ENCODE peak calls at places on chromosomes 4 and X, in seven cellular contexts. U is stomach, J is PC-9, Z is astrocyte of the spinal cord, N is GM06990, M is tibial nerve, A is fibroblast of lung. D is an unnamed sample.

GRCh38 chrX:154059729-154060245 is 37.7 kb downstream of the MECP2 start:
- DNase-seq in M (no peak), U (no peak), Z (no peak), A (no peak), N (no peak), J (no peak), D (no peak)

GRCh38 chr4:23818097-23818648 is 71.7 kb downstream of the PPARGC1A start:
- DNase-seq in A (no peak), Z (no peak), U (no peak), J (no peak), N (no peak), M (no peak), D (no peak)

GRCh38 chr4:26780524-26780923 is 80.1 kb upstream of the STIM2 start:
- DNase-seq in J (no peak), M (no peak), Z (peak), U (no peak), N (peak), A (peak), D (no peak)

GRCh38 chr4:98261291-98262271 is at the start of gene RAP1GDS1:
- DNase-seq in J (peak), Z (peak), A (peak), M (peak), N (no peak), U (peak), D (no peak)

GRCh38 chrX:107454302-107454701 is 4.8 kb downstream of the FRMPD3 start:
- DNase-seq in A (peak), Z (peak), N (no peak), M (no peak), J (peak), U (no peak), D (no peak)

GRCh38 chrX:47502591-47503222 is 19.7 kb upstream of the ZNF41 start:
- DNase-seq in M (no peak), U (no peak), J (no peak), N (no peak), Z (no peak), A (peak), D (no peak)

GRCh38 chr4:184826315-184827266 is 823 bp upstream of the ACSL1 start:
- DNase-seq in M (no peak), A (peak), Z (no peak), N (peak), J (no peak), U (peak), D (no peak)

GRCh38 chr4:91330555-91331137 is 973.1 kb upstream of the GRID2 start:
- DNase-seq in Z (peak), J (no peak), M (no peak), N (no peak), U (no peak), A (peak), D (no peak)

GRCh38 chr4:123327846-123328447 is 68.6 kb upstream of the SPRY1 start:
- DNase-seq in J (no peak), A (peak), U (no peak), Z (peak), M (no peak), N (no peak), D (no peak)

GRCh38 chrX:22395372-22395771 is 122.7 kb downstream of the CBLL2 start:
- DNase-seq in A (peak), N (no peak), U (no peak), M (no peak), Z (peak), J (no peak), D (no peak)

GRCh38 chrX:110173192-110174175 is 144.4 kb downstream of the AMMECR1 start:
- DNase-seq in A (peak), U (peak), Z (no peak), N (no peak), M (no peak), J (peak), D (no peak)

GRCh38 chrX:72308566-72309296 is 3.0 kb upstream of the CITED1 start:
- DNase-seq in M (peak), N (peak), J (peak), Z (peak), U (peak), A (peak), D (no peak)

GRCh38 chr4:38310446-38311043 is 350.3 kb downstream of the PTTG2 start:
- DNase-seq in J (no peak), U (no peak), N (peak), Z (peak), A (peak), M (no peak), D (peak)

GRCh38 chr4:168771251-168771650 is 238.8 kb downstream of the CBR4 start:
- DNase-seq in N (no peak), A (no peak), U (no peak), Z (no peak), M (no peak), J (no peak), D (no peak)

GRCh38 chr4:89001647-89002518 is 55.1 kb downstream of the FAM13A start:
- DNase-seq in M (no peak), U (no peak), J (no peak), Z (no peak), N (no peak), A (no peak), D (no peak)

GRCh38 chrX:7372843-7373525 is 225.0 kb upstream of the PUDP start:
- DNase-seq in A (peak), U (no peak), N (no peak), M (no peak), J (no peak), Z (peak), D (no peak)

GRCh38 chr4:54741161-54741560 is 83.4 kb downstream of the KIT start:
- DNase-seq in N (no peak), Z (no peak), J (no peak), A (no peak), M (no peak), U (no peak), D (no peak)

GRCh38 chr4:24771241-24771640 is 24.1 kb upstream of the SOD3 start:
- DNase-seq in U (no peak), M (no peak), N (no peak), A (peak), J (no peak), Z (peak), D (no peak)

GRCh38 chr4:174181827-174182226 is 101.6 kb downstream of the FBXO8 start:
- DNase-seq in U (no peak), A (no peak), M (no peak), N (no peak), J (no peak), Z (no peak), D (no peak)

GRCh38 chrX:103092942-103093341 is at the start of gene NXF3:
- DNase-seq in J (no peak), U (no peak), M (no peak), N (no peak), Z (no peak), A (no peak), D (no peak)

GRCh38 chr4:10732235-10732975 is 47.8 kb upstream of the CLNK start:
- DNase-seq in J (no peak), Z (peak), N (peak), A (no peak), M (no peak), U (no peak), D (peak)

GRCh38 chrX:23514082-23514481 is 153.2 kb upstream of the PRDX4 start:
- DNase-seq in M (no peak), J (no peak), A (no peak), U (no peak), Z (no peak), N (no peak), D (no peak)

GRCh38 chrX:23513121-23513520 is 154.2 kb upstream of the PRDX4 start:
- DNase-seq in U (no peak), N (no peak), M (no peak), J (no peak), A (no peak), Z (no peak), D (no peak)

GRCh38 chrX:23515028-23515427 is 152.3 kb upstream of the PRDX4 start:
- DNase-seq in Z (no peak), J (peak), M (no peak), U (no peak), A (no peak), N (no peak), D (no peak)

GRCh38 chrX:23509256-23509655 is 158.0 kb upstream of the PRDX4 start:
- DNase-seq in N (no peak), Z (no peak), M (no peak), U (no peak), J (no peak), A (no peak), D (no peak)

DNA sequence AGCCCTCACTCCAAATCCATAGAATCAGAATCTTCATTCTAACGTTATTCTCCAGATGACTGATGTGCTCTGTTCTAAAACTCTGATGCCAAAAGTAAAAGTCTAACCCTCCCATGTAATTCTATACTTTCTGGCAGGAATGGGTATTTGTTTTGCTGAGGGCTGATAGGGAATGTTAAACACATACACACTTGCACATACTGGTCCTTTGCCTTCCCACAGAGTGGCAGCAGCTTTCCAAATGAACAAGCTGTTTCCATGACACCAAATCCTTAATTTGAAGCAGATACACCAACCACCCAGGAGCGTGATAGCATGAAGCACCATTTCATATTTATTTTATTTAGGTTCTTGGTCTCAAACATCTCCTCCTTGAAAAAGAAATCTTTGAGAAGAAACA is 155.5 kb upstream of the PRDX4 start:
- DNase-seq in M (no peak), U (no peak), J (no peak), A (no peak), N (no peak), Z (no peak), D (no peak)
- H3K4me3 ChIP-seq in M (no peak), U (no peak), J (no peak), A (no peak), N (no peak), Z (no peak), D (no peak)

DNA sequence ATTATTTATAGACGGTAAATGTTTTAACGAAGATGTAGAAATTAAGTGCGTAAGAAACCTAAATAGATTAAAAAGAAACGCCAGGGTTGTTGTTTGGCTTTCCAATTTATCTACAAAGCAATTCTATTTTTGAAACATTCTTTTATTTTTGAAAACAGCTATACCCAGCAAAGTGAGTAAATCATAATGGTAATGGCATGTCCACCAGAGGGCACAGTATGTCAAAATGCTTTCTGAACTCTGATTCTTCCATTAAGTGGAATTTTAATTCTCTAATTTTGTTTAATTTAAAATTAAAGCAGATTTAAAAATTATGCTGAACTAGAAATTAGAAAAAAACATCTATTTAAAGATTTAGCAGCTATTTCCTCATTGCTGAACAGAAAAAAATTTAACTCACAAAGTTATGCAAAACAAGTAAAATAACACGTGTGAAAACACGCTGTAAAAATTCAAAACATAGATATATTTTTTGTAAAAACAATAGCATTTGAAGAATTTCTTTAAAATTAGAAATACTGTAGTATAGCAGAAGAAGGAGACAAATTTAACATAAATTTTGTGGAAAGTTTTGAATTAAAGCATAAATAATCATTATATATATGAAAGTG is 26.5 kb downstream of the RASSF6 start:
- DNase-seq in N (no peak), M (peak), A (no peak), U (no peak), Z (peak), J (no peak), D (no peak)
- TF ChIP-seq CTCF in N (peak), M (peak), A (peak), U (peak), Z (peak), J (peak), D (peak)

GRCh38 chr4:186727977-186728519 is 4.4 kb upstream of the FAT1 start:
- DNase-seq in Z (peak), M (no peak), U (no peak), A (no peak), J (peak), N (no peak), D (no peak)
- H3K4me3 ChIP-seq in Z (no peak), M (no peak), U (no peak), A (peak), J (peak), N (no peak), D (no peak)

GRCh38 chrX:19674041-19674769 is 158.9 kb upstream of the MAP3K15 start:
- DNase-seq in Z (no peak), J (no peak), U (no peak), M (no peak), A (no peak), N (no peak), D (no peak)

GRCh38 chrX:19680580-19680979 is 165.3 kb upstream of the MAP3K15 start:
- DNase-seq in M (no peak), N (no peak), J (no peak), Z (no peak), U (no peak), A (no peak), D (no peak)

GRCh38 chrX:19678941-19679340 is 163.6 kb upstream of the MAP3K15 start:
- DNase-seq in M (no peak), N (no peak), A (no peak), Z (no peak), J (no peak), U (no peak), D (no peak)

GRCh38 chrX:19679787-19680186 is 164.5 kb upstream of the MAP3K15 start:
- DNase-seq in N (no peak), U (no peak), Z (no peak), J (no peak), A (no peak), M (no peak), D (no peak)

GRCh38 chrX:19677121-19677520 is 161.8 kb upstream of the MAP3K15 start:
- DNase-seq in N (no peak), A (no peak), J (no peak), Z (no peak), M (no peak), U (no peak), D (no peak)
- TF ChIP-seq CTCF in N (no peak), A (no peak), J (no peak), Z (no peak), M (no peak), U (no peak), D (no peak)

D was measured in GM12864.